ENCODE peak calls at places on chromosomes 3 and 15, in ten cellular contexts. V is colonic mucosa, M is NCI-H226, O is lower leg skin, A is brain microvascular endothelial cell, F is RWPE2, L is NCI-H2029 treated with DMSO at 0.1 percent for 48 hours, N is ELR, D is T-helper 1 cell, C is HT1080. Q is an unnamed sample.

GRCh38 chr15:62932436-62932835 is 110.1 kb upstream of the TPM1 start:
- DNase-seq in O (no peak), C (no peak), F (no peak), V (no peak), A (peak), M (peak), D (no peak), L (no peak), N (peak), Q (no peak)

GRCh38 chr3:59608356-59608755 is 558.5 kb upstream of the CFAP20DC start:
- DNase-seq in F (no peak), M (no peak), V (no peak), O (no peak), N (no peak), D (no peak), L (peak), A (no peak), C (no peak), Q (no peak)

GRCh38 chr3:197309528-197310361 is 11.3 kb upstream of the DLG1 start:
- DNase-seq in F (no peak), V (no peak), A (peak), N (peak), C (peak), M (peak), D (no peak), O (no peak), L (no peak), Q (no peak)

GRCh38 chr15:53759333-53759975 is at the start of gene WDR72:
- DNase-seq in F (no peak), O (no peak), V (peak), D (no peak), A (no peak), C (no peak), M (no peak), L (no peak), N (no peak), Q (no peak)

GRCh38 chr3:126267169-126267975 is 87.0 kb upstream of the ALDH1L1 start:
- DNase-seq in L (peak), N (peak), M (peak), O (peak), C (no peak), D (no peak), V (peak), A (peak), F (no peak), Q (no peak)

GRCh38 chr15:41078125-41078524 is 38.0 kb downstream of the INO80 start:
- DNase-seq in M (no peak), C (no peak), V (no peak), A (no peak), N (no peak), O (no peak), D (no peak), F (no peak), L (no peak), Q (no peak)

GRCh38 chr15:84789762-84790161 is 27.4 kb upstream of the ALPK3 start:
- DNase-seq in V (no peak), C (no peak), N (no peak), L (no peak), F (no peak), D (no peak), A (no peak), O (no peak), M (no peak), Q (no peak)

GRCh38 chr3:109729111-109729510 is 391.8 kb upstream of the DPPA4 start:
- DNase-seq in N (peak), L (no peak), D (no peak), A (no peak), M (no peak), F (no peak), O (no peak), V (no peak), C (peak), Q (no peak)

GRCh38 chr3:17605032-17605431 is 137.4 kb downstream of the TBC1D5 start:
- DNase-seq in L (no peak), N (peak), M (peak), V (no peak), F (no peak), D (no peak), O (no peak), C (peak), A (peak), Q (no peak)